ENCODE peak calls at places on chromosomes 6 and 20, in nine cellular contexts. K is IMR-90; J is A549; L is CD4-positive, alpha-beta T cell; B is fibroblast of villous mesenchyme; D is choroid plexus epithelial cell; M is GM23338; R is upper lobe of right lung; A is stomach. H is an unnamed sample.

GRCh38 chr20:44761423-44761822 is 15.8 kb downstream of the KCNK15 start:
- DNase-seq in K (no peak), J (no peak), L (no peak), B (no peak), D (no peak), M (no peak), R (no peak), A (no peak), H (no peak)

GRCh38 chr20:11697646-11698045 is 220.0 kb upstream of the BTBD3 start:
- DNase-seq in K (no peak), J (no peak), L (no peak), B (no peak), D (no peak), M (no peak), R (no peak), A (no peak), H (no peak)

GRCh38 chr20:50292324-50293243 is 102.0 kb downstream of the CEBPB start:
- DNase-seq in K (peak; percentile 99), J (peak; percentile 97), L (no peak), B (peak; percentile 99), D (peak; percentile 97), M (peak; percentile 48), R (peak; percentile 94), A (peak; percentile 91), H (peak; percentile 94)

GRCh38 chr6:146768722-146769121 is 169.9 kb downstream of the ADGB start:
- DNase-seq in K (no peak), J (no peak), L (no peak), B (no peak), D (no peak), M (no peak), R (no peak), A (no peak), H (no peak)

GRCh38 chr6:108711094-108711493 is 137.1 kb upstream of the ARMC2 start:
- DNase-seq in K (no peak), J (no peak), L (no peak), B (no peak), D (no peak), M (no peak), R (no peak), A (no peak), H (no peak)

GRCh38 chr6:168724033-168724432 is 283.0 kb downstream of the SMOC2 start:
- DNase-seq in K (no peak), J (no peak), L (no peak), B (no peak), D (no peak), M (no peak), R (no peak), A (no peak), H (peak; percentile 58)

GRCh38 chr6:101585501-101585900 is 192.0 kb downstream of the GRIK2 start:
- DNase-seq in K (no peak), J (no peak), L (no peak), B (no peak), D (no peak), M (no peak), R (no peak), A (no peak), H (no peak)

GRCh38 chr6:112595841-112596240 is 248.7 kb downstream of the RFPL4B start:
- DNase-seq in K (peak; percentile 39), J (no peak), L (no peak), B (no peak), D (no peak), M (no peak), R (no peak), A (no peak), H (no peak)

GRCh38 chr20:8621021-8621420 is 447.9 kb upstream of the PLCB4 start:
- DNase-seq in K (no peak), J (no peak), L (no peak), B (no peak), D (no peak), M (no peak), R (no peak), A (no peak), H (no peak)

GRCh38 chr6:139029470-139030210 is 1.1 kb downstream of the ABRACL start:
- DNase-seq in K (peak; percentile 59), J (peak; percentile 37), L (peak; percentile 5), B (peak; percentile 73), D (peak; percentile 50), M (peak; percentile 73), R (peak; percentile 86), A (peak; percentile 69), H (peak; percentile 79)

GRCh38 chr6:37242429-37243052 is 15.0 kb upstream of the TBC1D22B start:
- DNase-seq in K (peak; percentile 99), J (peak; percentile 90), L (no peak), B (peak; percentile 99), D (peak; percentile 99), M (no peak), R (no peak), A (no peak), H (no peak)

GRCh38 chr6:35078896-35079295 is 62.2 kb downstream of the TCP11 start:
- DNase-seq in K (no peak), J (no peak), L (no peak), B (no peak), D (no peak), M (no peak), R (peak; percentile 57), A (no peak), H (no peak)

GRCh38 chr20:36154696-36155628 is at the start of gene EPB41L1:
- DNase-seq in K (no peak), J (no peak), L (no peak), B (no peak), D (peak; percentile 19), M (peak; percentile 65), R (no peak), A (no peak), H (no peak)

GRCh38 chr6:3151705-3152104 is 5.6 kb downstream of the TUBB2A start:
- DNase-seq in K (no peak), J (no peak), L (no peak), B (no peak), D (no peak), M (no peak), R (no peak), A (no peak), H (no peak)

GRCh38 chr6:105911106-105911629 is 175.0 kb upstream of the PRDM1 start:
- DNase-seq in K (no peak), J (no peak), L (no peak), B (no peak), D (no peak), M (no peak), R (no peak), A (peak; percentile 56), H (no peak)

GRCh38 chr20:53628076-53628475 is 34.4 kb upstream of the ZNF217 start:
- DNase-seq in K (no peak), J (no peak), L (no peak), B (no peak), D (no peak), M (no peak), R (no peak), A (peak; percentile 1), H (peak; percentile 21)

GRCh38 chr20:62553136-62553837 is 77.5 kb upstream of the GATA5 start:
- DNase-seq in K (no peak), J (no peak), L (no peak), B (no peak), D (no peak), M (no peak), R (no peak), A (no peak), H (no peak)
- TF ChIP-seq CTCF in K (no peak), J (no peak), L (no peak), B (no peak), D (no peak), M (no peak), R (no peak), A (no peak), H (no peak)

GRCh38 chr6:52697903-52698302 is 27.0 kb downstream of the TMEM14A start:
- DNase-seq in K (no peak), J (peak; percentile 5), L (no peak), B (no peak), D (peak; percentile 7), M (peak; percentile 55), R (no peak), A (no peak), H (no peak)
- TF ChIP-seq CTCF in K (no peak), J (no peak), L (no peak), B (no peak), D (peak; percentile 28), M (peak; percentile 11), R (no peak), A (no peak), H (no peak)

GRCh38 chr6:12602951-12603710 is 113.4 kb upstream of the PHACTR1 start:
- DNase-seq in K (peak; percentile 77), J (peak; percentile 88), L (no peak), B (peak; percentile 61), D (peak; percentile 84), M (peak; percentile 62), R (no peak), A (peak; percentile 34), H (no peak)
- TF ChIP-seq CTCF in K (peak; percentile 74), J (peak; percentile 73), L (no peak), B (peak; percentile 57), D (peak; percentile 67), M (peak; percentile 62), R (peak; percentile 59), A (peak; percentile 36), H (peak; percentile 35)

DNA sequence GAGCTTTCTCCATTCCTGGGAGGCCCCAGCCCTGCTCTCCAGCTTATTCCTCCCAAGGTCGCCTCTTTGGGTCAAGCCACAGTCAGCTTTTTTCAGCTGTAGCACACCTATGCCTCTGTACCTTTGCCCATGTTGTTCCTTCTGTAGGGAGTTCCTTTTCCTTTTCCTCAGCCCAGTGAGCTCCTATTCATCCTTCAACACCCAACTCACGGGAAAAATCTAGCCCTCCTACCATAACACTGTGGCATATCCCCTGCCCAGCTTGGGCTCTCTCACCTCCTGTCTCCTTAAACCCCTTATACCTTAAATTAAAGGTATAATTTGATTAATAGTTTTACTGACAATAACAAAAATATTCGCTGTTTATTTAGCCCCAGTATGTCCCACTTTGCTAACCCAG is 58.3 kb upstream of the XRN2 start:
- DNase-seq in K (no peak), J (no peak), L (no peak), B (no peak), D (no peak), M (no peak), R (no peak), A (no peak), H (no peak)
- TF ChIP-seq CTCF in K (no peak), J (no peak), L (no peak), B (no peak), D (no peak), M (no peak), R (no peak), A (no peak), H (no peak)